ENCODE peak calls at places on chromosomes 13 and 19, in seven cellular contexts. One of them, this sample, is unnamed.

GRCh38 chr13:29537736-29538624 is 57.5 kb downstream of the SLC7A1 start:
- DNase-seq in astrocyte: no peak
- DNase-seq in WTC11: no peak
- DNase-seq in hypothalamus: no peak
- DNase-seq in epithelial cell of esophagus: no peak
- DNase-seq in thoracic aorta: no peak
- DNase-seq in activated CD4-positive, alpha-beta T cell treated with anti-CD3 and anti-CD28 coated beads, Interleukin-2, amount 50 U/mL, for 1 hour: no peak
- DNase-seq in this sample: no peak

GRCh38 chr13:97502192-97502591 is 68.2 kb downstream of the RAP2A start:
- DNase-seq in astrocyte: no peak
- DNase-seq in WTC11: no peak
- DNase-seq in hypothalamus: no peak
- DNase-seq in epithelial cell of esophagus: no peak
- DNase-seq in thoracic aorta: no peak
- DNase-seq in activated CD4-positive, alpha-beta T cell treated with anti-CD3 and anti-CD28 coated beads, Interleukin-2, amount 50 U/mL, for 1 hour: no peak
- DNase-seq in this sample: peak; percentile 12

GRCh38 chr19:8638078-8638619 is 7.7 kb downstream of the NFILZ start:
- DNase-seq in astrocyte: peak; percentile 82
- DNase-seq in WTC11: no peak
- DNase-seq in hypothalamus: no peak
- DNase-seq in epithelial cell of esophagus: no peak
- DNase-seq in thoracic aorta: no peak
- DNase-seq in activated CD4-positive, alpha-beta T cell treated with anti-CD3 and anti-CD28 coated beads, Interleukin-2, amount 50 U/mL, for 1 hour: no peak
- DNase-seq in this sample: peak; percentile 60

GRCh38 chr19:48341515-48342413 is 16.4 kb downstream of the EMP3 start:
- DNase-seq in astrocyte: no peak
- DNase-seq in WTC11: no peak
- DNase-seq in hypothalamus: no peak
- DNase-seq in epithelial cell of esophagus: no peak
- DNase-seq in thoracic aorta: no peak
- DNase-seq in activated CD4-positive, alpha-beta T cell treated with anti-CD3 and anti-CD28 coated beads, Interleukin-2, amount 50 U/mL, for 1 hour: no peak
- DNase-seq in this sample: no peak

GRCh38 chr13:72062566-72062965 is 195.6 kb upstream of the DACH1 start:
- DNase-seq in astrocyte: no peak
- DNase-seq in WTC11: peak; percentile 46
- DNase-seq in hypothalamus: no peak
- DNase-seq in epithelial cell of esophagus: peak; percentile 77
- DNase-seq in thoracic aorta: no peak
- DNase-seq in activated CD4-positive, alpha-beta T cell treated with anti-CD3 and anti-CD28 coated beads, Interleukin-2, amount 50 U/mL, for 1 hour: no peak
- DNase-seq in this sample: no peak

GRCh38 chr19:29266001-29266400 is 53.0 kb upstream of the UQCRFS1 start:
- DNase-seq in astrocyte: no peak
- DNase-seq in WTC11: no peak
- DNase-seq in hypothalamus: no peak
- DNase-seq in epithelial cell of esophagus: no peak
- DNase-seq in thoracic aorta: no peak
- DNase-seq in activated CD4-positive, alpha-beta T cell treated with anti-CD3 and anti-CD28 coated beads, Interleukin-2, amount 50 U/mL, for 1 hour: no peak
- DNase-seq in this sample: no peak

GRCh38 chr13:51614350-51614786 is 30.1 kb downstream of the WDFY2 start:
- DNase-seq in astrocyte: no peak
- DNase-seq in WTC11: no peak
- DNase-seq in hypothalamus: no peak
- DNase-seq in epithelial cell of esophagus: no peak
- DNase-seq in thoracic aorta: no peak
- DNase-seq in activated CD4-positive, alpha-beta T cell treated with anti-CD3 and anti-CD28 coated beads, Interleukin-2, amount 50 U/mL, for 1 hour: peak; percentile 16
- DNase-seq in this sample: no peak

GRCh38 chr19:1019980-1020867 is 699 bp downstream of the TMEM259 start:
- DNase-seq in astrocyte: no peak
- DNase-seq in WTC11: no peak
- DNase-seq in hypothalamus: peak; percentile 38
- DNase-seq in epithelial cell of esophagus: peak; percentile 25
- DNase-seq in thoracic aorta: no peak
- DNase-seq in activated CD4-positive, alpha-beta T cell treated with anti-CD3 and anti-CD28 coated beads, Interleukin-2, amount 50 U/mL, for 1 hour: no peak
- DNase-seq in this sample: no peak

GRCh38 chr19:55080915-55081772 is 5.5 kb downstream of the EPS8L1 start:
- DNase-seq in astrocyte: peak; percentile 12
- DNase-seq in WTC11: peak; percentile 98
- DNase-seq in hypothalamus: no peak
- DNase-seq in epithelial cell of esophagus: peak; percentile 94
- DNase-seq in thoracic aorta: no peak
- DNase-seq in activated CD4-positive, alpha-beta T cell treated with anti-CD3 and anti-CD28 coated beads, Interleukin-2, amount 50 U/mL, for 1 hour: peak; percentile 87
- DNase-seq in this sample: peak; percentile 52

GRCh38 chr19:16457195-16457953 is 14.4 kb downstream of the EPS15L1 start:
- DNase-seq in astrocyte: peak; percentile 35
- DNase-seq in WTC11: peak; percentile 32
- DNase-seq in hypothalamus: peak; percentile 28
- DNase-seq in epithelial cell of esophagus: peak; percentile 35
- DNase-seq in thoracic aorta: no peak
- DNase-seq in activated CD4-positive, alpha-beta T cell treated with anti-CD3 and anti-CD28 coated beads, Interleukin-2, amount 50 U/mL, for 1 hour: no peak
- DNase-seq in this sample: peak; percentile 24

GRCh38 chr13:109703250-109703649 is 83.1 kb downstream of the IRS2 start:
- DNase-seq in astrocyte: no peak
- DNase-seq in WTC11: no peak
- DNase-seq in hypothalamus: no peak
- DNase-seq in epithelial cell of esophagus: no peak
- DNase-seq in thoracic aorta: no peak
- DNase-seq in activated CD4-positive, alpha-beta T cell treated with anti-CD3 and anti-CD28 coated beads, Interleukin-2, amount 50 U/mL, for 1 hour: no peak
- DNase-seq in this sample: no peak

GRCh38 chr13:45521292-45521691 is 56.6 kb downstream of the COG3 start:
- DNase-seq in astrocyte: peak; percentile 53
- DNase-seq in WTC11: no peak
- DNase-seq in hypothalamus: no peak
- DNase-seq in epithelial cell of esophagus: peak; percentile 71
- DNase-seq in thoracic aorta: no peak
- DNase-seq in activated CD4-positive, alpha-beta T cell treated with anti-CD3 and anti-CD28 coated beads, Interleukin-2, amount 50 U/mL, for 1 hour: no peak
- DNase-seq in this sample: no peak

GRCh38 chr13:49972709-49973108 is 24.1 kb upstream of the TRIM13 start:
- DNase-seq in astrocyte: no peak
- DNase-seq in WTC11: no peak
- DNase-seq in hypothalamus: no peak
- DNase-seq in epithelial cell of esophagus: no peak
- DNase-seq in thoracic aorta: no peak
- DNase-seq in activated CD4-positive, alpha-beta T cell treated with anti-CD3 and anti-CD28 coated beads, Interleukin-2, amount 50 U/mL, for 1 hour: no peak
- DNase-seq in this sample: peak; percentile 12

GRCh38 chr13:20340759-20341161 is 108.6 kb upstream of the GJB6 start:
- DNase-seq in astrocyte: no peak
- DNase-seq in WTC11: no peak
- DNase-seq in hypothalamus: no peak
- DNase-seq in epithelial cell of esophagus: peak; percentile 87
- DNase-seq in thoracic aorta: no peak
- DNase-seq in activated CD4-positive, alpha-beta T cell treated with anti-CD3 and anti-CD28 coated beads, Interleukin-2, amount 50 U/mL, for 1 hour: no peak
- DNase-seq in this sample: no peak

GRCh38 chr19:49348305-49349188 is 13.3 kb downstream of the CD37 start:
- DNase-seq in astrocyte: no peak
- DNase-seq in WTC11: no peak
- DNase-seq in hypothalamus: no peak
- DNase-seq in epithelial cell of esophagus: no peak
- DNase-seq in thoracic aorta: no peak
- DNase-seq in activated CD4-positive, alpha-beta T cell treated with anti-CD3 and anti-CD28 coated beads, Interleukin-2, amount 50 U/mL, for 1 hour: no peak
- DNase-seq in this sample: no peak

GRCh38 chr19:13835791-13836723 is 40.8 kb downstream of the ZSWIM4 start:
- DNase-seq in astrocyte: no peak
- DNase-seq in WTC11: no peak
- DNase-seq in hypothalamus: no peak
- DNase-seq in epithelial cell of esophagus: peak; percentile 29
- DNase-seq in thoracic aorta: no peak
- DNase-seq in activated CD4-positive, alpha-beta T cell treated with anti-CD3 and anti-CD28 coated beads, Interleukin-2, amount 50 U/mL, for 1 hour: peak; percentile 41
- DNase-seq in this sample: peak; percentile 65

GRCh38 chr19:1291761-1292418 is 6.2 kb downstream of the EFNA2 start:
- DNase-seq in astrocyte: no peak
- DNase-seq in WTC11: no peak
- DNase-seq in hypothalamus: no peak
- DNase-seq in epithelial cell of esophagus: no peak
- DNase-seq in thoracic aorta: no peak
- DNase-seq in activated CD4-positive, alpha-beta T cell treated with anti-CD3 and anti-CD28 coated beads, Interleukin-2, amount 50 U/mL, for 1 hour: no peak
- DNase-seq in this sample: no peak

GRCh38 chr19:47644743-47645499 is 36.0 kb downstream of the BICRA start:
- DNase-seq in astrocyte: peak; percentile 31
- DNase-seq in WTC11: no peak
- DNase-seq in hypothalamus: no peak
- DNase-seq in epithelial cell of esophagus: no peak
- DNase-seq in thoracic aorta: no peak
- DNase-seq in activated CD4-positive, alpha-beta T cell treated with anti-CD3 and anti-CD28 coated beads, Interleukin-2, amount 50 U/mL, for 1 hour: no peak
- DNase-seq in this sample: no peak

GRCh38 chr13:34867590-34867989 is 74.5 kb upstream of the NBEA start:
- DNase-seq in astrocyte: peak; percentile 77
- DNase-seq in WTC11: no peak
- DNase-seq in hypothalamus: no peak
- DNase-seq in epithelial cell of esophagus: peak; percentile 15
- DNase-seq in thoracic aorta: no peak
- DNase-seq in activated CD4-positive, alpha-beta T cell treated with anti-CD3 and anti-CD28 coated beads, Interleukin-2, amount 50 U/mL, for 1 hour: no peak
- DNase-seq in this sample: no peak

GRCh38 chr19:6752257-6753177 is 13.0 kb downstream of the TRIP10 start:
- DNase-seq in astrocyte: no peak
- DNase-seq in WTC11: peak; percentile 90
- DNase-seq in hypothalamus: no peak
- DNase-seq in epithelial cell of esophagus: no peak
- DNase-seq in thoracic aorta: no peak
- DNase-seq in activated CD4-positive, alpha-beta T cell treated with anti-CD3 and anti-CD28 coated beads, Interleukin-2, amount 50 U/mL, for 1 hour: no peak
- DNase-seq in this sample: no peak

GRCh38 chr13:51874651-51875050 is 12.9 kb downstream of the CCDC70 start:
- DNase-seq in astrocyte: no peak
- DNase-seq in WTC11: no peak
- DNase-seq in hypothalamus: no peak
- DNase-seq in epithelial cell of esophagus: no peak
- DNase-seq in thoracic aorta: no peak
- DNase-seq in activated CD4-positive, alpha-beta T cell treated with anti-CD3 and anti-CD28 coated beads, Interleukin-2, amount 50 U/mL, for 1 hour: no peak
- DNase-seq in this sample: no peak

GRCh38 chr13:41696163-41697003 is 239.0 kb downstream of the RGCC start:
- DNase-seq in astrocyte: peak; percentile 99
- DNase-seq in WTC11: no peak
- DNase-seq in hypothalamus: no peak
- DNase-seq in epithelial cell of esophagus: peak; percentile 94
- DNase-seq in thoracic aorta: no peak
- DNase-seq in activated CD4-positive, alpha-beta T cell treated with anti-CD3 and anti-CD28 coated beads, Interleukin-2, amount 50 U/mL, for 1 hour: no peak
- DNase-seq in this sample: no peak

GRCh38 chr13:97380696-97381095 is 53.3 kb upstream of the RAP2A start:
- DNase-seq in astrocyte: no peak
- DNase-seq in WTC11: no peak
- DNase-seq in hypothalamus: no peak
- DNase-seq in epithelial cell of esophagus: no peak
- DNase-seq in thoracic aorta: no peak
- DNase-seq in activated CD4-positive, alpha-beta T cell treated with anti-CD3 and anti-CD28 coated beads, Interleukin-2, amount 50 U/mL, for 1 hour: no peak
- DNase-seq in this sample: no peak

GRCh38 chr19:32416749-32417469 is 11.3 kb downstream of the DPY19L3 start:
- DNase-seq in astrocyte: peak; percentile 16
- DNase-seq in WTC11: no peak
- DNase-seq in hypothalamus: no peak
- DNase-seq in epithelial cell of esophagus: peak; percentile 6
- DNase-seq in thoracic aorta: no peak
- DNase-seq in activated CD4-positive, alpha-beta T cell treated with anti-CD3 and anti-CD28 coated beads, Interleukin-2, amount 50 U/mL, for 1 hour: no peak
- DNase-seq in this sample: no peak

GRCh38 chr13:44972956-44973581 is 16.2 kb downstream of the NUFIP1 start:
- DNase-seq in astrocyte: no peak
- DNase-seq in WTC11: no peak
- DNase-seq in hypothalamus: no peak
- DNase-seq in epithelial cell of esophagus: peak; percentile 39
- DNase-seq in thoracic aorta: no peak
- DNase-seq in activated CD4-positive, alpha-beta T cell treated with anti-CD3 and anti-CD28 coated beads, Interleukin-2, amount 50 U/mL, for 1 hour: no peak
- DNase-seq in this sample: no peak

GRCh38 chr13:84430015-84430414 is 547.7 kb upstream of the SLITRK1 start:
- DNase-seq in astrocyte: peak; percentile 86
- DNase-seq in WTC11: no peak
- DNase-seq in hypothalamus: no peak
- DNase-seq in epithelial cell of esophagus: no peak
- DNase-seq in thoracic aorta: no peak
- DNase-seq in activated CD4-positive, alpha-beta T cell treated with anti-CD3 and anti-CD28 coated beads, Interleukin-2, amount 50 U/mL, for 1 hour: no peak
- DNase-seq in this sample: no peak

GRCh38 chr19:29381353-29382203 is 144.2 kb upstream of the VSTM2B start:
- DNase-seq in astrocyte: no peak
- DNase-seq in WTC11: no peak
- DNase-seq in hypothalamus: no peak
- DNase-seq in epithelial cell of esophagus: no peak
- DNase-seq in thoracic aorta: no peak
- DNase-seq in activated CD4-positive, alpha-beta T cell treated with anti-CD3 and anti-CD28 coated beads, Interleukin-2, amount 50 U/mL, for 1 hour: no peak
- DNase-seq in this sample: no peak

GRCh38 chr13:40181203-40181845 is 485.1 kb downstream of the FOXO1 start:
- DNase-seq in astrocyte: peak; percentile 87
- DNase-seq in WTC11: no peak
- DNase-seq in hypothalamus: no peak
- DNase-seq in epithelial cell of esophagus: peak; percentile 64
- DNase-seq in thoracic aorta: no peak
- DNase-seq in activated CD4-positive, alpha-beta T cell treated with anti-CD3 and anti-CD28 coated beads, Interleukin-2, amount 50 U/mL, for 1 hour: no peak
- DNase-seq in this sample: peak; percentile 74

GRCh38 chr19:36257512-36257876 is 42.6 kb downstream of the ZNF146 start:
- DNase-seq in astrocyte: no peak
- DNase-seq in WTC11: peak; percentile 48
- DNase-seq in hypothalamus: peak; percentile 25
- DNase-seq in epithelial cell of esophagus: no peak
- DNase-seq in thoracic aorta: no peak
- DNase-seq in activated CD4-positive, alpha-beta T cell treated with anti-CD3 and anti-CD28 coated beads, Interleukin-2, amount 50 U/mL, for 1 hour: no peak
- DNase-seq in this sample: peak; percentile 43

GRCh38 chr13:32033744-32034143 is 2.2 kb downstream of the FRY start:
- DNase-seq in astrocyte: no peak
- DNase-seq in WTC11: no peak
- DNase-seq in hypothalamus: no peak
- DNase-seq in epithelial cell of esophagus: peak; percentile 71
- DNase-seq in thoracic aorta: no peak
- DNase-seq in activated CD4-positive, alpha-beta T cell treated with anti-CD3 and anti-CD28 coated beads, Interleukin-2, amount 50 U/mL, for 1 hour: no peak
- DNase-seq in this sample: no peak

GRCh38 chr19:38726761-38727301 is 17.4 kb downstream of the CAPN12 start:
- DNase-seq in astrocyte: no peak
- DNase-seq in WTC11: no peak
- DNase-seq in hypothalamus: no peak
- DNase-seq in epithelial cell of esophagus: no peak
- DNase-seq in thoracic aorta: no peak
- DNase-seq in activated CD4-positive, alpha-beta T cell treated with anti-CD3 and anti-CD28 coated beads, Interleukin-2, amount 50 U/mL, for 1 hour: no peak
- DNase-seq in this sample: no peak

GRCh38 chr13:33262997-33263396 is 22.6 kb downstream of the STARD13 start:
- DNase-seq in astrocyte: no peak
- DNase-seq in WTC11: no peak
- DNase-seq in hypothalamus: no peak
- DNase-seq in epithelial cell of esophagus: no peak
- DNase-seq in thoracic aorta: no peak
- DNase-seq in activated CD4-positive, alpha-beta T cell treated with anti-CD3 and anti-CD28 coated beads, Interleukin-2, amount 50 U/mL, for 1 hour: no peak
- DNase-seq in this sample: no peak

GRCh38 chr19:8702350-8702749 is 3.8 kb upstream of the ACTL9 start:
- DNase-seq in astrocyte: no peak
- DNase-seq in WTC11: no peak
- DNase-seq in hypothalamus: no peak
- DNase-seq in epithelial cell of esophagus: peak; percentile 7
- DNase-seq in thoracic aorta: no peak
- DNase-seq in activated CD4-positive, alpha-beta T cell treated with anti-CD3 and anti-CD28 coated beads, Interleukin-2, amount 50 U/mL, for 1 hour: no peak
- DNase-seq in this sample: no peak

GRCh38 chr13:24458736-24459135 is 53.8 kb downstream of the PARP4 start:
- DNase-seq in astrocyte: no peak
- DNase-seq in WTC11: no peak
- DNase-seq in hypothalamus: no peak
- DNase-seq in epithelial cell of esophagus: no peak
- DNase-seq in thoracic aorta: no peak
- DNase-seq in activated CD4-positive, alpha-beta T cell treated with anti-CD3 and anti-CD28 coated beads, Interleukin-2, amount 50 U/mL, for 1 hour: no peak
- DNase-seq in this sample: no peak

GRCh38 chr19:38554676-38555141 is 63.0 kb downstream of the MAP4K1 start:
- DNase-seq in astrocyte: no peak
- DNase-seq in WTC11: no peak
- DNase-seq in hypothalamus: no peak
- DNase-seq in epithelial cell of esophagus: no peak
- DNase-seq in thoracic aorta: no peak
- DNase-seq in activated CD4-positive, alpha-beta T cell treated with anti-CD3 and anti-CD28 coated beads, Interleukin-2, amount 50 U/mL, for 1 hour: no peak
- DNase-seq in this sample: no peak

GRCh38 chr19:41699968-41700323 is 8.5 kb upstream of the CEACAM5 start:
- DNase-seq in astrocyte: no peak
- DNase-seq in WTC11: no peak
- DNase-seq in hypothalamus: no peak
- DNase-seq in epithelial cell of esophagus: no peak
- DNase-seq in thoracic aorta: no peak
- DNase-seq in activated CD4-positive, alpha-beta T cell treated with anti-CD3 and anti-CD28 coated beads, Interleukin-2, amount 50 U/mL, for 1 hour: no peak
- DNase-seq in this sample: no peak

GRCh38 chr13:108086678-108087077 is 128.7 kb downstream of the LIG4 start:
- DNase-seq in astrocyte: no peak
- DNase-seq in WTC11: peak; percentile 29
- DNase-seq in hypothalamus: no peak
- DNase-seq in epithelial cell of esophagus: peak; percentile 36
- DNase-seq in thoracic aorta: no peak
- DNase-seq in activated CD4-positive, alpha-beta T cell treated with anti-CD3 and anti-CD28 coated beads, Interleukin-2, amount 50 U/mL, for 1 hour: no peak
- DNase-seq in this sample: no peak

GRCh38 chr13:75739244-75739868 is 103.2 kb downstream of the LMO7 start:
- DNase-seq in astrocyte: peak; percentile 27
- DNase-seq in WTC11: no peak
- DNase-seq in hypothalamus: no peak
- DNase-seq in epithelial cell of esophagus: peak; percentile 73
- DNase-seq in thoracic aorta: no peak
- DNase-seq in activated CD4-positive, alpha-beta T cell treated with anti-CD3 and anti-CD28 coated beads, Interleukin-2, amount 50 U/mL, for 1 hour: no peak
- DNase-seq in this sample: no peak

This sample was measured in body of pancreas.